ENCODE peak calls at places on chromosome 13, in five cellular contexts. Z is stomach, R is fibroblast of the aortic adventitia, C is heart left ventricle, S is IMR-90. F is an unnamed sample.

GRCh38 chr13:41458187-41458938 is 1.0 kb downstream of the RGCC start:
- DNase-seq in Z (peak), C (peak), R (no peak), S (peak), F (no peak)

GRCh38 chr13:78241278-78241919 is 322.8 kb upstream of the EDNRB start:
- DNase-seq in Z (no peak), R (peak), S (peak), C (peak), F (peak)

GRCh38 chr13:108963276-108963810 is 333.9 kb downstream of the MYO16 start:
- DNase-seq in R (no peak), C (no peak), S (no peak), Z (no peak), F (no peak)

GRCh38 chr13:105276571-105276970 is 1258.9 kb downstream of the EFNB2 start:
- DNase-seq in R (no peak), S (no peak), Z (no peak), C (no peak), F (no peak)

GRCh38 chr13:91017031-91017668 is 330.3 kb upstream of the MIR17HG start:
- DNase-seq in C (no peak), R (peak), Z (peak), S (peak), F (peak)

GRCh38 chr13:31208554-31209122 is 8.9 kb downstream of the B3GLCT start:
- DNase-seq in S (no peak), Z (no peak), R (no peak), C (no peak), F (no peak)

GRCh38 chr13:25493930-25494707 is 122.3 kb downstream of the ATP8A2 start:
- DNase-seq in S (no peak), C (no peak), Z (no peak), R (no peak), F (no peak)

GRCh38 chr13:84121456-84121855 is 239.2 kb upstream of the SLITRK1 start:
- DNase-seq in S (no peak), Z (no peak), C (no peak), R (peak), F (no peak)

GRCh38 chr13:73722120-73722519 is 412.1 kb downstream of the KLF12 start:
- DNase-seq in R (peak), S (peak), C (no peak), Z (no peak), F (peak)

GRCh38 chr13:60143775-60144174 is 20.0 kb downstream of the DIAPH3 start:
- DNase-seq in R (no peak), S (no peak), Z (no peak), C (no peak), F (peak)

GRCh38 chr13:84844473-84844872 is 954.7 kb downstream of the SLITRK6 start:
- DNase-seq in S (no peak), R (no peak), Z (no peak), C (no peak), F (no peak)

GRCh38 chr13:104015646-104016396 is 949.6 kb upstream of the SLC10A2 start:
- DNase-seq in S (peak), C (no peak), Z (no peak), R (peak), F (peak)

GRCh38 chr13:40681341-40682051 is 15.1 kb upstream of the FOXO1 start:
- DNase-seq in R (peak), S (no peak), Z (no peak), C (no peak), F (no peak)

GRCh38 chr13:25377244-25377962 is 5.6 kb downstream of the ATP8A2 start:
- DNase-seq in R (no peak), Z (no peak), S (no peak), C (no peak), F (no peak)

GRCh38 chr13:102128216-102128800 is 273.5 kb downstream of the FGF14 start:
- DNase-seq in Z (no peak), R (peak), S (peak), C (no peak), F (peak)

GRCh38 chr13:114089751-114090400 is 42.5 kb downstream of the RASA3 start:
- DNase-seq in S (no peak), C (peak), R (no peak), Z (no peak), F (no peak)

GRCh38 chr13:61024046-61024445 is 391.6 kb downstream of the PCDH20 start:
- DNase-seq in C (no peak), Z (no peak), S (no peak), R (no peak), F (no peak)

GRCh38 chr13:20867408-20867807 is 35.1 kb downstream of the XPO4 start:
- DNase-seq in Z (no peak), C (no peak), S (no peak), R (no peak), F (no peak)

GRCh38 chr13:113041821-113042335 is 63.7 kb upstream of the F7 start:
- DNase-seq in C (no peak), S (no peak), R (no peak), Z (no peak), F (no peak)
- TF ChIP-seq CTCF in C (no peak), S (no peak), R (no peak), Z (no peak), F (no peak)

DNA sequence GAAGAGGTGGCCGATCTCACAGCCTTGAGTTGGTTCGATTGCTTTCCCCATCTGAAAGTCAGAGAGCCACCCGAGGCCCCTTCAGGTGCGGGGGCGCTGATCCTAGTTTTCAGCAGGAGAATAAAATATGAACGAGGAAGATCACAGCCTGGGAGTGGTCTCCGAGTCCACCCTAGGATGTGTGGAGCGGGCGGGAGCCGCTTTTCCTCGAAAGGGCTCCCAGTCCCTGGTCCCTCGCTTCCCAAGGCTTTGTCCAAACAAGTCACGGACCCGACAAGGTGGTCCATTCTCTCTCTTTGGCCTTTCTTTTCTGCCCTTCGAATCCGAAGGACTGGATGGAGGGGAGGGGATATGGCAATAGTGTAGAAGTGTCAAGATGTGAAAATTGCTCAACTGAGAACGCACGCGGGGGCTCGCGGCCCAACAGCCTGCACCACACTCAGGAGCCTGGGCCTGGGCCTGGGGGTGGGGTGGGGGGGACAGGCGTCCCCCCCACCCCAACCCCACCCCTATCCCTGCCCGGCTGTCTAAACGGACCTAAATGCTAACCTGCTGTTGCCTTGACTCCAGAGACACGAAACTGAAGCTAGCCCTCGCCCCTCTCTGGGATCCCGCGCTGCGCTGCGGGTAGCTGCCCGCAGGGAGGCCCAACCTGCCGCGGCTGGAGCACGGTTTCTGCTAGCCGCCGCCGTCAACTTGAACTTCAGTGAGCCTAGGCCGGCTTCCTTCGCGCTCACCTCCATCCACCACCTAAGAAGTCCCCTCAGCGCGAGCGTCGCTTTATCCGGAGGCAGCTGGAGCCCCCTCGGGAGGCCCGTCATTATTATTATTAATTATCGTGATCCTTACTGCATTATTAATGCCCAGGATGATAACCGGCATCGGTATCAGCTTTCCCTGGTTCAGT is 7.1 kb downstream of the ZIC2 start:
- DNase-seq in Z (no peak), S (no peak), R (no peak), C (no peak), F (no peak)
- H3K4me3 ChIP-seq in Z (no peak), S (no peak), R (no peak), C (no peak), F (no peak)

DNA sequence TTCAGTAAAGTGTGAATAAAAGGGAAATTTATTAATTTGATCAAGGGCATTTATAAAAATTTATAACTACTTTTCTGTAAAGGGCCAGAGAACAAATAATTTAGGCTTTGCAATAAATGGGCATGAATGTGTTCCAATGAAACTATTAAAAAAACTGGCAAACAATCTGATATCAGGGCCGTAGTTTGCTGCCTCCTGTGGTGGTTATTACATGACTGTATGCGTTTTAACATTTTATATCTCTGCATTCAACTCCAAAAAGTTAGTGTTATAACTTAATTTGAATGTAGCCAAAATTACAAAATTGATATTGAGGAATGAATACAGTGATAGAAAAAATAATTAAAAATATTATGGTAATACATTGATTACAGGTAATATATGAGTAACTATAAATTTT is 80.5 kb upstream of the POSTN start:
- DNase-seq in Z (no peak), R (no peak), C (no peak), S (no peak), F (no peak)
- TF ChIP-seq CTCF in Z (no peak), R (peak), C (no peak), S (peak), F (peak)

GRCh38 chr13:51230473-51231105 is 8.4 kb downstream of the FAM124A start:
- DNase-seq in C (peak), Z (peak), S (peak), R (peak), F (peak)
- H3K4me3 ChIP-seq in C (peak), Z (peak), S (no peak), R (peak), F (peak)

GRCh38 chr13:111043575-111043982 is 71.5 kb upstream of the ARHGEF7 start:
- DNase-seq in C (peak), Z (no peak), R (no peak), S (no peak), F (peak)

GRCh38 chr13:111045170-111045569 is 69.9 kb upstream of the ARHGEF7 start:
- DNase-seq in S (no peak), Z (no peak), C (no peak), R (no peak), F (no peak)

GRCh38 chr13:111046590-111047141 is 68.4 kb upstream of the ARHGEF7 start:
- DNase-seq in S (peak), C (peak), R (peak), Z (no peak), F (peak)

GRCh38 chr13:111042661-111043226 is 72.4 kb upstream of the ARHGEF7 start:
- DNase-seq in Z (no peak), S (no peak), R (no peak), C (no peak), F (no peak)

DNA sequence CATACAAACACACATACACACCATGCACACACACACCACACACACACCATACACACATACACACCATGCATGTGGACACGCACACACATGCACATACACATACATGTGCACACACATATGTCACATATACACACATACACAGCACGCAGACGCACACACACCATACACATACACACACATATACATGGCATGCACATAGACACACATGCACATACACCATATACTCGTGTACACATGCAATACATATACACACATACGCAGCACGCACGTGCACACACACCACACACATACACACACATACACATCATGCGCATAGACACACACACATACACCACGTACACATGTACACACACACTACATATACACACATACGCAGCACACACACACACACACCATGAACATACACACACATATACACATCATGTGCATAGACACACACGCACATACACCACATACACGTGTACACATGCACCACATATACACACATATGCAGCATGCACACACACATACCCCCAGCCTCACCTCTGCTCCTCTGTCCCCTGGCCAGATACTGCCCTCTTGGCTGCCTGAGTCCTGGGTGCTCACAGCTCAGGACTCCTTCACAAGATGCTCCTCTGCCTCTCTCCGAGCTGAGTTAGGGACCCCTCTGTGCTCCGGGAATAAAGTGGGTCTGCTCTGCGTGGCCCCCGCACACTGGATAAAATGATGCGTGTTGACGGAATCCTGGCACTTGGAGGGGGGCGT is 70.9 kb upstream of the ARHGEF7 start:
- DNase-seq in S (no peak), R (no peak), Z (no peak), C (no peak), F (no peak)
- TF ChIP-seq CTCF in S (no peak), R (no peak), Z (no peak), C (no peak), F (no peak)

GRCh38 chr13:50106559-50106958 is 91.3 kb downstream of the KCNRG start:
- DNase-seq in Z (no peak), C (no peak), R (no peak), S (no peak), F (no peak)

GRCh38 chr13:50101590-50101989 is 86.3 kb downstream of the KCNRG start:
- DNase-seq in R (no peak), Z (no peak), S (no peak), C (no peak), F (no peak)

GRCh38 chr13:50104493-50104892 is 89.2 kb downstream of the KCNRG start:
- DNase-seq in S (peak), Z (no peak), R (no peak), C (no peak), F (no peak)

DNA sequence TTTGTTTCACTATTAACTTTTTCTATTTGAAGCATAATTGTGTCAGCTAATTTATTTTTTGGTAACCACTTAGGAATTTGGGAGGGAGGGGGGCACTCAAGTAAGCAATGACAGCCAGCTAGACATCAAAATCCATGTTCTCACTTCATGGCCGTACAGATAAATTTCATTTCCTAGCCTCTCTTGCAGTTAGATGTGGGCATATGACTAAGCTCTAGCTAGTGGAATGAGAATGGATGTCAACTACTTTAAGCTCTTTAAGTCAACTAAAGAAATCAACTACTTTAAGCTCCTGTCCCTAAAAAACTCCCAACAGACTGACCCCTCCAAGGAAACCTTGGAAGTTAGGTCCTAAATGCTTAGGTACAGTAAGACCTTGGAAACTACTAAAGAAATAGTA is 92.0 kb downstream of the KCNRG start:
- DNase-seq in C (no peak), S (peak), R (no peak), Z (no peak), F (no peak)
- H3K4me3 ChIP-seq in C (no peak), S (no peak), R (no peak), Z (no peak), F (no peak)

GRCh38 chr13:112685856-112686255 is 4.0 kb upstream of the ATP11A start:
- DNase-seq in R (no peak), C (no peak), Z (no peak), S (no peak), F (no peak)
- TF ChIP-seq CTCF in R (no peak), C (no peak), Z (no peak), S (no peak), F (no peak)

GRCh38 chr13:111382411-111382810 is 62.0 kb downstream of the TEX29 start:
- DNase-seq in C (no peak), S (no peak), Z (peak), R (no peak), F (no peak)

GRCh38 chr13:111385182-111385857 is 64.9 kb downstream of the TEX29 start:
- DNase-seq in S (no peak), Z (peak), C (peak), R (no peak), F (no peak)

GRCh38 chr13:111382877-111383276 is 62.4 kb downstream of the TEX29 start:
- DNase-seq in Z (peak), C (no peak), R (no peak), S (no peak), F (no peak)

GRCh38 chr13:111383591-111384440 is 63.4 kb downstream of the TEX29 start:
- DNase-seq in Z (peak), S (no peak), C (peak), R (no peak), F (no peak)

DNA sequence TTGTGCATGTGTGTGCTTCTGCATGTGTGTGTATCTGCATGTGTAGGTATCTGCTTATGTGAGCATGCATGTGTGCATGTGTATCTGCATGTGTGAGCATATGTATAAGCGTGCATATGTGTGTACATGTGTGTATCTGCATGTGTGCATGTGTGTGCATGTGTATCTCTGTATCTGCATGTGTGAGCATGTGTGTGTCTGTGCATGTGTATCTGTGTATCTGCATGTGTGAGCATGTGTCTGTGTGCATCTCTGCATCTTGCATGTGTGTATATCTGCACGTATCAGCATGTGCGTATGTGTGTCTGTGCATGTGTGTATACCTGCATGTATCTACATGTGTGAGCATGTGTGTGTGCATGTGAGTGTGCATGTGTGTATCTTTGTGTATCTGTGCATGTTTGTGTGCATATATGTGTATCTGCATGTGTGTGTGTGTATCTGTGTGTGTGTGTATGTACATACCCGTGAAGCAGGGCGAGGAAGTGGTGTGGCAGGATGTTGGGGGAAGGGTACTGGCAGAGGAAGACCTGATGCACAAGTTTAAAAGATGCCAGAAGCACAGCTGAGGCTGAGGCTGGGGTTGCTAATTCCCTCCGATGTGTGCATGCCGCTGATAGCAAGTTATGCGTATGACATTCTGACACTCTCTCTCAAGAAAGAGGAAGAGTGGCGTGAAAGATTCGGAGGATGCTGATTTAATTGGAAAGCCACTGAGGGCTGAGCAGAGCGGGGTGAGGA is 64.2 kb downstream of the TEX29 start:
- DNase-seq in C (peak), S (no peak), R (no peak), Z (peak), F (no peak)
- H3K4me3 ChIP-seq in C (no peak), S (no peak), R (no peak), Z (no peak), F (no peak)

GRCh38 chr13:45511310-45512147 is 46.8 kb downstream of the COG3 start:
- DNase-seq in Z (no peak), S (peak), C (no peak), R (peak), F (peak)
- TF ChIP-seq CTCF in Z (peak), S (peak), C (peak), R (peak), F (peak)

DNA sequence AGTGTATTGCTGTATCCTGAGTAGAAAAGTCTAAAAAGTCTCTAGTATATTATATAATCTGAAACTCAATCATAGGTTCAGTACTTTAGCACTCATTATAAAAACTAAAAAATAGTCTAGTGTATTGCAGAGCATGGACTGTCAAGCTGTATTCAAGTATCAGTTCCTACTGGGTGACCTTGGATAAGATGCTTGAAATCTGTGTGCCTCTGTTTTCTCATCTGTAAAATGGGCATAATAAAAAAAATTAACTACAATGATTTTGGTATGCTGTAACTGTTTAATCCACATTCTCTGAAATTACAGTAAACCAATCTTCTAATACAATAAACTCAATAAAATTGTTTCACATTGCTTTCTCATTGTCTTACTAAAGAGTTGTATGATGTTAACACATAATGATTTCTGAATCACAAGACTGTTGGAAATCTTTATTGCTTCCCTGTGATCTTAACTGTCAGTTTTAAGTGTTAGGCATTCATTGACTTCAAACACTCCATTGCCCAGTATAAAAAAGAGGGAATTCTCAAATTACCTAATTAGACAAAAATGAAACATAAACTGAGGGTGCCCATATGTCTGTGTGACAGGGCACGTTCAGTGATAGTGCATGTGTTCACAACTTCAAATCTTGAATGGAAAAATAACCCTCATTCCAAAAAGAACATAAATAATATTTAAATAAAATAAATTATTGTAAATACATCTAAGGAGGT is 2.2 kb downstream of the STARD13 start:
- DNase-seq in R (no peak), C (no peak), Z (no peak), S (no peak), F (no peak)
- H3K4me3 ChIP-seq in R (peak), C (peak), Z (peak), S (peak), F (peak)

F was measured in fibroblast of villous mesenchyme.